ENCODE peak calls at places on chromosomes 12 and 14, in seven cellular contexts. J, C, Y, A, D, F and Q are unnamed samples.

GRCh38 chr14:51684760-51685159 is 33.0 kb downstream of the FRMD6 start:
- DNase-seq in J (no peak), C (no peak), Y (no peak), A (no peak), D (no peak), F (no peak), Q (no peak)

GRCh38 chr14:26370118-26370517 is 227.7 kb downstream of the NOVA1 start:
- DNase-seq in J (no peak), C (no peak), Y (no peak), A (no peak), D (no peak), F (no peak), Q (no peak)

GRCh38 chr14:102749393-102749792 is 27.9 kb upstream of the TRAF3 start:
- DNase-seq in J (no peak), C (no peak), Y (no peak), A (no peak), D (peak), F (no peak), Q (no peak)

GRCh38 chr12:106841471-106842302 is 67.2 kb downstream of the RIC8B start:
- DNase-seq in J (no peak), C (no peak), Y (peak), A (peak), D (no peak), F (no peak), Q (peak)

GRCh38 chr12:15931590-15932053 is 20.5 kb downstream of the DERA start:
- DNase-seq in J (no peak), C (no peak), Y (no peak), A (no peak), D (no peak), F (no peak), Q (no peak)

GRCh38 chr12:3127832-3128231 is 50.7 kb downstream of the TSPAN9 start:
- DNase-seq in J (no peak), C (no peak), Y (no peak), A (no peak), D (no peak), F (no peak), Q (no peak)

GRCh38 chr12:94175763-94176660 is 27.6 kb downstream of the PLXNC1 start:
- DNase-seq in J (no peak), C (no peak), Y (no peak), A (no peak), D (no peak), F (no peak), Q (no peak)

GRCh38 chr12:106296179-106296877 is 6.2 kb upstream of the TCP11L2 start:
- DNase-seq in J (no peak), C (no peak), Y (no peak), A (peak), D (no peak), F (no peak), Q (no peak)

GRCh38 chr12:115440438-115440837 is 756.5 kb upstream of the TBX3 start:
- DNase-seq in J (no peak), C (no peak), Y (no peak), A (peak), D (no peak), F (no peak), Q (no peak)

GRCh38 chr14:74202113-74202512 is 37.1 kb upstream of the VSX2 start:
- DNase-seq in J (no peak), C (no peak), Y (no peak), A (no peak), D (no peak), F (no peak), Q (no peak)

GRCh38 chr14:99080306-99080705 is 191.7 kb downstream of the BCL11B start:
- DNase-seq in J (no peak), C (no peak), Y (no peak), A (no peak), D (no peak), F (no peak), Q (no peak)

GRCh38 chr14:92874961-92875360 is 48.0 kb upstream of the CHGA start:
- DNase-seq in J (no peak), C (no peak), Y (no peak), A (no peak), D (no peak), F (no peak), Q (no peak)

GRCh38 chr12:1644523-1645438 is 15.8 kb downstream of the WNT5B start:
- DNase-seq in J (no peak), C (no peak), Y (peak), A (peak), D (peak), F (peak), Q (no peak)

GRCh38 chr12:78887008-78887407 is 22.4 kb downstream of the SYT1 start:
- DNase-seq in J (no peak), C (no peak), Y (no peak), A (peak), D (no peak), F (no peak), Q (no peak)